ENCODE peak calls at places on chromosome 17, in six cellular contexts. M, H, S, E, Q and D are unnamed samples.

GRCh38 chr17:66777689-66778225 is 57.2 kb upstream of the CACNG5 start:
- DNase-seq in H (no peak), M (no peak), S (no peak), E (no peak), Q (no peak), D (no peak)

GRCh38 chr17:47866941-47867340 is 16.0 kb upstream of the SP6 start:
- DNase-seq in M (no peak), S (no peak), Q (no peak), E (no peak), H (peak; percentile 85), D (no peak)

GRCh38 chr17:57578608-57578990 is 166.5 kb downstream of the CCDC182 start:
- DNase-seq in M (no peak), S (no peak), E (no peak), H (no peak), Q (no peak), D (no peak)

GRCh38 chr17:40779181-40779909 is 3.0 kb downstream of the KRT27 start:
- DNase-seq in E (peak; percentile 16), M (no peak), Q (peak; percentile 38), H (no peak), S (no peak), D (peak; percentile 42)

GRCh38 chr17:35607239-35607817 is 20.2 kb downstream of the AP2B1 start:
- DNase-seq in S (no peak), E (no peak), H (no peak), Q (no peak), M (no peak), D (no peak)

GRCh38 chr17:59897090-59897489 is 4.2 kb downstream of the RPS6KB1 start:
- DNase-seq in S (no peak), M (no peak), H (no peak), Q (no peak), E (no peak), D (no peak)

GRCh38 chr17:65557349-65558310 is 3.8 kb downstream of the AXIN2 start:
- DNase-seq in S (peak; percentile 55), H (no peak), M (no peak), E (peak; percentile 63), Q (no peak), D (no peak)

GRCh38 chr17:67137026-67137370 is 92.6 kb downstream of the CACNG1 start:
- DNase-seq in M (no peak), S (no peak), Q (no peak), H (no peak), E (no peak), D (no peak)

GRCh38 chr17:7204335-7204734 is 15.3 kb downstream of the DLG4 start:
- DNase-seq in H (no peak), E (no peak), M (no peak), S (no peak), Q (no peak), D (no peak)

GRCh38 chr17:1487939-1488825 is 4.3 kb downstream of the MYO1C start:
- DNase-seq in S (peak; percentile 97), Q (peak; percentile 62), M (peak; percentile 88), E (peak; percentile 44), H (peak; percentile 67), D (peak; percentile 87)

GRCh38 chr17:18018411-18018921 is 20.5 kb downstream of the ATPAF2 start:
- DNase-seq in H (no peak), M (no peak), S (no peak), Q (no peak), E (no peak), D (no peak)

GRCh38 chr17:28912281-28912937 is 9.5 kb upstream of the DHRS13 start:
- DNase-seq in M (no peak), E (no peak), H (no peak), S (no peak), Q (no peak), D (no peak)

GRCh38 chr17:12022310-12022709 is 1.6 kb downstream of the MAP2K4 start:
- DNase-seq in Q (no peak), S (no peak), H (no peak), M (no peak), E (no peak), D (no peak)

GRCh38 chr17:20852541-20853370 is 190.1 kb downstream of the USP22 start:
- DNase-seq in S (no peak), Q (no peak), E (peak; percentile 70), H (peak; percentile 20), M (no peak), D (peak; percentile 43)

GRCh38 chr17:55430531-55431228 is 9.0 kb upstream of the MMD start:
- DNase-seq in S (no peak), E (no peak), Q (no peak), H (peak; percentile 98), M (no peak), D (no peak)

GRCh38 chr17:49546546-49547535 is 28.8 kb upstream of the NXPH3 start:
- DNase-seq in H (no peak), Q (no peak), E (no peak), M (no peak), S (peak; percentile 3), D (no peak)

GRCh38 chr17:47719411-47720152 is 13.5 kb upstream of the TBX21 start:
- DNase-seq in Q (peak; percentile 74), S (peak; percentile 76), H (no peak), E (no peak), M (no peak), D (peak; percentile 68)

GRCh38 chr17:81151039-81151677 is 14.1 kb upstream of the PVALEF start:
- DNase-seq in H (no peak), Q (no peak), M (no peak), E (no peak), S (no peak), D (no peak)

GRCh38 chr17:67434061-67434525 is 57.0 kb downstream of the PITPNC1 start:
- DNase-seq in E (no peak), S (no peak), Q (peak; percentile 33), H (no peak), M (peak; percentile 28), D (peak; percentile 50)

GRCh38 chr17:20156196-20157077 is 147.3 kb downstream of the SPECC1 start:
- DNase-seq in S (peak; percentile 71), E (peak; percentile 88), H (no peak), M (peak; percentile 49), Q (peak; percentile 20), D (peak; percentile 50)

GRCh38 chr17:77701996-77702395 is 256.5 kb upstream of the TNRC6C start:
- DNase-seq in H (no peak), S (no peak), M (no peak), E (no peak), Q (no peak), D (no peak)

GRCh38 chr17:41678411-41678906 is 10.2 kb upstream of the EIF1 start:
- DNase-seq in E (no peak), Q (no peak), M (no peak), H (no peak), S (no peak), D (no peak)

GRCh38 chr17:17304521-17304985 is 1.4 kb downstream of the NT5M start:
- DNase-seq in M (no peak), S (no peak), E (no peak), Q (no peak), H (no peak), D (peak; percentile 42)

GRCh38 chr17:42266918-42267766 is 9.0 kb downstream of the STAT5B start:
- DNase-seq in S (peak; percentile 53), H (no peak), E (no peak), M (no peak), Q (no peak), D (no peak)

GRCh38 chr17:83179378-83179777 is 100.0 kb downstream of the METRNL start:
- DNase-seq in M (no peak), S (no peak), Q (no peak), E (no peak), H (no peak), D (no peak)